ENCODE peak calls at places on chromosomes 11 and 22, in nine cellular contexts. K is stimulated activated CD4-positive, alpha-beta T cell treated with anti-CD3 and anti-CD28 coated beads, TNF-alpha, amount 100 ng/mL, for 48 hours; L is Right ventricle myocardium superior; X is C1 segment of cervical spinal cord; A is HEK293T; Y is fibroblast of pulmonary artery; J is activated CD8-positive, alpha-beta memory T cell treated with anti-CD3 and anti-CD28 coated beads for 48 hours; V is SW480; F is cardiac muscle cell. T is an unnamed sample.

GRCh38 chr11:64711138-64711943 is 11.7 kb downstream of the NRXN2 start:
- DNase-seq in V (no peak), A (no peak), Y (no peak), J (no peak), K (no peak), L (no peak), X (no peak), F (peak; percentile 37), T (no peak)

GRCh38 chr11:133956650-133957633 is at the start of gene IGSF9B:
- DNase-seq in Y (peak; percentile 69), J (peak; percentile 77), F (peak; percentile 93), V (peak; percentile 88), L (peak; percentile 92), A (peak; percentile 98), X (peak; percentile 67), K (peak; percentile 91), T (no peak)

GRCh38 chr11:27347949-27348879 is 14.8 kb downstream of the CCDC34 start:
- DNase-seq in J (no peak), A (peak; percentile 12), X (no peak), K (no peak), V (no peak), F (no peak), L (no peak), Y (no peak), T (no peak)

GRCh38 chr22:44260216-44261035 is 52.3 kb downstream of the SHISAL1 start:
- DNase-seq in K (no peak), X (no peak), J (no peak), V (no peak), A (no peak), Y (no peak), L (no peak), F (no peak), T (no peak)

GRCh38 chr11:72582206-72583176 is 91.7 kb downstream of the PDE2A start:
- DNase-seq in V (no peak), F (no peak), A (no peak), L (peak; percentile 2), Y (no peak), K (no peak), J (no peak), X (no peak), T (no peak)

GRCh38 chr22:45083659-45084305 is 74.0 kb upstream of the PHF21B start:
- DNase-seq in K (no peak), X (no peak), Y (peak; percentile 34), A (no peak), J (no peak), L (no peak), V (no peak), F (no peak), T (peak; percentile 48)

GRCh38 chr11:4748435-4748834 is 21.3 kb downstream of the OR51F1 start:
- DNase-seq in K (no peak), J (no peak), L (no peak), X (no peak), A (no peak), V (no peak), F (no peak), Y (peak; percentile 0), T (no peak)

GRCh38 chr11:117734596-117734995 is 62.4 kb downstream of the DSCAML1 start:
- DNase-seq in X (peak; percentile 53), K (no peak), L (no peak), J (no peak), F (no peak), A (no peak), Y (no peak), V (no peak), T (no peak)

T was measured in AG09309.